ENCODE peak calls at places on chromosome 7, in six cellular contexts. One of them, this sample, is unnamed. For H4K20me1, the result is how much of the 10 kb centered on the place peaks cover.

GRCh38 chr7:18538554-18539250 is 43.2 kb downstream of the HDAC9 start:
- DNase-seq in MM.1S: no peak
- DNase-seq in neural progenitor cell: no peak
- DNase-seq in SK-N-SH: no peak
- DNase-seq in hepatocyte: no peak
- DNase-seq in PC-3: no peak
- DNase-seq in this sample: no peak

GRCh38 chr7:130349911-130350782 is 5.5 kb downstream of the CPA5 start:
- DNase-seq in PC-3: no peak
- DNase-seq in SK-N-SH: peak
- DNase-seq in hepatocyte: no peak
- DNase-seq in neural progenitor cell: peak
- DNase-seq in MM.1S: no peak
- DNase-seq in this sample: no peak

GRCh38 chr7:121202125-121202524 is 126.7 kb upstream of the WNT16 start:
- DNase-seq in PC-3: no peak
- DNase-seq in SK-N-SH: no peak
- DNase-seq in MM.1S: no peak
- DNase-seq in neural progenitor cell: no peak
- DNase-seq in hepatocyte: no peak
- DNase-seq in this sample: no peak

GRCh38 chr7:4025694-4026615 is 656.1 kb upstream of the FOXK1 start:
- DNase-seq in hepatocyte: no peak
- DNase-seq in neural progenitor cell: no peak
- DNase-seq in MM.1S: no peak
- DNase-seq in SK-N-SH: no peak
- DNase-seq in PC-3: no peak
- DNase-seq in this sample: no peak

GRCh38 chr7:68030530-68030929 is 1033.9 kb downstream of the TYW1 start:
- DNase-seq in neural progenitor cell: no peak
- DNase-seq in SK-N-SH: no peak
- DNase-seq in MM.1S: no peak
- DNase-seq in PC-3: no peak
- DNase-seq in hepatocyte: no peak
- DNase-seq in this sample: no peak

GRCh38 chr7:50531928-50532327 is 33.3 kb downstream of the DDC start:
- DNase-seq in MM.1S: no peak
- DNase-seq in neural progenitor cell: no peak
- DNase-seq in hepatocyte: peak
- DNase-seq in PC-3: peak
- DNase-seq in SK-N-SH: peak
- DNase-seq in this sample: peak

GRCh38 chr7:107045980-107046379 is 1.5 kb downstream of the PRKAR2B start:
- DNase-seq in hepatocyte: no peak
- DNase-seq in neural progenitor cell: no peak
- DNase-seq in SK-N-SH: no peak
- DNase-seq in PC-3: peak
- DNase-seq in MM.1S: no peak
- DNase-seq in this sample: peak

GRCh38 chr7:64879097-64879730 is 23.9 kb upstream of the ZNF273 start:
- DNase-seq in SK-N-SH: peak
- DNase-seq in hepatocyte: no peak
- DNase-seq in PC-3: no peak
- DNase-seq in neural progenitor cell: no peak
- DNase-seq in MM.1S: no peak
- DNase-seq in this sample: no peak

GRCh38 chr7:44193011-44193802 is 4.0 kb upstream of the GCK start:
- DNase-seq in MM.1S: no peak
- DNase-seq in PC-3: no peak
- DNase-seq in hepatocyte: no peak
- DNase-seq in SK-N-SH: no peak
- DNase-seq in neural progenitor cell: no peak
- DNase-seq in this sample: no peak

GRCh38 chr7:101306307-101306706 is 15.3 kb downstream of the IFT22 start:
- DNase-seq in PC-3: no peak
- DNase-seq in MM.1S: no peak
- DNase-seq in SK-N-SH: no peak
- DNase-seq in hepatocyte: no peak
- DNase-seq in neural progenitor cell: no peak
- DNase-seq in this sample: no peak

GRCh38 chr7:8261711-8262695 is at the start of gene ICA1:
- DNase-seq in MM.1S: peak
- DNase-seq in SK-N-SH: peak
- DNase-seq in hepatocyte: peak
- DNase-seq in PC-3: peak
- DNase-seq in neural progenitor cell: peak
- DNase-seq in this sample: peak

GRCh38 chr7:46440186-46440585 is 519.1 kb upstream of the IGFBP3 start:
- DNase-seq in hepatocyte: no peak
- DNase-seq in SK-N-SH: no peak
- DNase-seq in neural progenitor cell: no peak
- DNase-seq in PC-3: peak
- DNase-seq in MM.1S: no peak
- DNase-seq in this sample: no peak

GRCh38 chr7:30474485-30474884 is 4.1 kb downstream of the NOD1 start:
- DNase-seq in hepatocyte: no peak
- DNase-seq in MM.1S: no peak
- DNase-seq in SK-N-SH: no peak
- DNase-seq in neural progenitor cell: no peak
- DNase-seq in PC-3: no peak
- DNase-seq in this sample: no peak

GRCh38 chr7:22586101-22586805 is 86.3 kb upstream of the STEAP1B start:
- DNase-seq in PC-3: peak
- DNase-seq in MM.1S: no peak
- DNase-seq in SK-N-SH: no peak
- DNase-seq in neural progenitor cell: no peak
- DNase-seq in hepatocyte: no peak
- DNase-seq in this sample: no peak

GRCh38 chr7:18405731-18406130 is 89.8 kb upstream of the HDAC9 start:
- DNase-seq in neural progenitor cell: no peak
- DNase-seq in SK-N-SH: no peak
- DNase-seq in MM.1S: no peak
- DNase-seq in hepatocyte: no peak
- DNase-seq in PC-3: no peak
- DNase-seq in this sample: no peak

GRCh38 chr7:52500796-52501195 is 534.6 kb upstream of the POM121L12 start:
- DNase-seq in MM.1S: no peak
- DNase-seq in PC-3: peak
- DNase-seq in SK-N-SH: no peak
- DNase-seq in hepatocyte: peak
- DNase-seq in neural progenitor cell: no peak
- DNase-seq in this sample: no peak

GRCh38 chr7:84901366-84901765 is 285.5 kb downstream of the SEMA3D start:
- DNase-seq in neural progenitor cell: no peak
- DNase-seq in MM.1S: no peak
- DNase-seq in SK-N-SH: no peak
- DNase-seq in PC-3: no peak
- DNase-seq in hepatocyte: no peak
- DNase-seq in this sample: no peak

GRCh38 chr7:69769826-69770225 is 171.6 kb downstream of the AUTS2 start:
- DNase-seq in neural progenitor cell: no peak
- DNase-seq in MM.1S: no peak
- DNase-seq in hepatocyte: no peak
- DNase-seq in SK-N-SH: no peak
- DNase-seq in PC-3: no peak
- DNase-seq in this sample: no peak

GRCh38 chr7:118753464-118753863 is 529.0 kb downstream of the ANKRD7 start:
- DNase-seq in MM.1S: no peak
- DNase-seq in PC-3: no peak
- DNase-seq in hepatocyte: no peak
- DNase-seq in neural progenitor cell: no peak
- DNase-seq in SK-N-SH: no peak
- DNase-seq in this sample: no peak

GRCh38 chr7:47244692-47245091 is 337.2 kb downstream of the TNS3 start:
- DNase-seq in neural progenitor cell: no peak
- DNase-seq in SK-N-SH: no peak
- DNase-seq in PC-3: no peak
- DNase-seq in hepatocyte: no peak
- DNase-seq in MM.1S: no peak
- DNase-seq in this sample: no peak

GRCh38 chr7:155899596-155899995 is 87.3 kb upstream of the SHH start:
- DNase-seq in MM.1S: no peak
- DNase-seq in PC-3: no peak
- DNase-seq in hepatocyte: no peak
- DNase-seq in neural progenitor cell: no peak
- DNase-seq in SK-N-SH: no peak
- DNase-seq in this sample: no peak

GRCh38 chr7:107854989-107855388 is 36.0 kb upstream of the DLD start:
- DNase-seq in SK-N-SH: no peak
- DNase-seq in hepatocyte: no peak
- DNase-seq in neural progenitor cell: no peak
- DNase-seq in PC-3: peak
- DNase-seq in MM.1S: no peak
- DNase-seq in this sample: peak

GRCh38 chr7:121798076-121798475 is 74.9 kb upstream of the PTPRZ1 start:
- DNase-seq in SK-N-SH: no peak
- DNase-seq in hepatocyte: no peak
- DNase-seq in neural progenitor cell: peak
- DNase-seq in PC-3: no peak
- DNase-seq in MM.1S: no peak
- DNase-seq in this sample: no peak

GRCh38 chr7:56091591-56091990 is 1.2 kb downstream of the PHKG1 start:
- DNase-seq in hepatocyte: no peak
- DNase-seq in SK-N-SH: no peak
- DNase-seq in PC-3: no peak
- DNase-seq in neural progenitor cell: no peak
- DNase-seq in MM.1S: no peak
- DNase-seq in this sample: peak

GRCh38 chr7:113774182-113774807 is 144.5 kb downstream of the PPP1R3A start:
- DNase-seq in PC-3: peak
- DNase-seq in SK-N-SH: peak
- DNase-seq in MM.1S: peak
- DNase-seq in hepatocyte: peak
- DNase-seq in neural progenitor cell: peak
- DNase-seq in this sample: peak

GRCh38 chr7:131105803-131106680 is 221.6 kb upstream of the MKLN1 start:
- DNase-seq in SK-N-SH: peak
- DNase-seq in hepatocyte: peak
- DNase-seq in MM.1S: peak
- DNase-seq in neural progenitor cell: peak
- DNase-seq in PC-3: peak
- DNase-seq in this sample: peak

GRCh38 chr7:103651558-103651957 is 205.6 kb upstream of the SLC26A5 start:
- DNase-seq in neural progenitor cell: no peak
- DNase-seq in SK-N-SH: no peak
- DNase-seq in hepatocyte: no peak
- DNase-seq in MM.1S: no peak
- DNase-seq in PC-3: no peak
- DNase-seq in this sample: no peak

GRCh38 chr7:78746261-78746660 is 707.2 kb downstream of the MAGI2 start:
- DNase-seq in MM.1S: no peak
- DNase-seq in SK-N-SH: no peak
- DNase-seq in hepatocyte: no peak
- DNase-seq in PC-3: no peak
- DNase-seq in neural progenitor cell: no peak
- DNase-seq in this sample: no peak

GRCh38 chr7:129951076-129952011 is 1.4 kb downstream of the UBE2H start:
- DNase-seq in neural progenitor cell: peak
- DNase-seq in MM.1S: peak
- DNase-seq in hepatocyte: peak
- DNase-seq in PC-3: peak
- DNase-seq in SK-N-SH: peak
- DNase-seq in this sample: peak

GRCh38 chr7:3008386-3008785 is 35.3 kb downstream of the CARD11 start:
- DNase-seq in neural progenitor cell: no peak
- DNase-seq in PC-3: no peak
- DNase-seq in SK-N-SH: no peak
- DNase-seq in MM.1S: no peak
- DNase-seq in hepatocyte: no peak
- DNase-seq in this sample: no peak

GRCh38 chr7:31687024-31687423 is at the start of gene PPP1R17:
- DNase-seq in neural progenitor cell: peak
- DNase-seq in hepatocyte: peak
- DNase-seq in SK-N-SH: peak
- DNase-seq in MM.1S: no peak
- DNase-seq in PC-3: no peak
- DNase-seq in this sample: no peak

GRCh38 chr7:99210265-99210970 is 2.5 kb upstream of the KPNA7 start:
- DNase-seq in PC-3: peak
- DNase-seq in SK-N-SH: no peak
- DNase-seq in MM.1S: no peak
- DNase-seq in neural progenitor cell: no peak
- DNase-seq in hepatocyte: peak
- DNase-seq in this sample: peak

GRCh38 chr7:11332186-11332864 is 358.7 kb downstream of the PHF14 start:
- DNase-seq in neural progenitor cell: no peak
- DNase-seq in hepatocyte: no peak
- DNase-seq in MM.1S: no peak
- DNase-seq in SK-N-SH: no peak
- DNase-seq in PC-3: no peak
- DNase-seq in this sample: no peak
- TF ChIP-seq EZH2phosphoT487 in neural progenitor cell: no peak
- TF ChIP-seq EZH2phosphoT487 in hepatocyte: no peak
- TF ChIP-seq EZH2phosphoT487 in MM.1S: no peak
- TF ChIP-seq EZH2phosphoT487 in SK-N-SH: no peak
- TF ChIP-seq EZH2phosphoT487 in PC-3: no peak
- TF ChIP-seq EZH2phosphoT487 in this sample: no peak

GRCh38 chr7:140389445-140389844 is 8.9 kb downstream of the SLC37A3 start:
- DNase-seq in SK-N-SH: no peak
- DNase-seq in MM.1S: no peak
- DNase-seq in neural progenitor cell: no peak
- DNase-seq in PC-3: no peak
- DNase-seq in hepatocyte: no peak
- DNase-seq in this sample: no peak
- H4K20me1 ChIP-seq in SK-N-SH: half or more
- H4K20me1 ChIP-seq in MM.1S: under half
- H4K20me1 ChIP-seq in neural progenitor cell: half or more
- H4K20me1 ChIP-seq in PC-3: under half
- H4K20me1 ChIP-seq in hepatocyte: half or more
- H4K20me1 ChIP-seq in this sample: under half

GRCh38 chr7:127835679-127836078 is 183.7 kb downstream of the SND1 start:
- DNase-seq in MM.1S: no peak
- DNase-seq in SK-N-SH: no peak
- DNase-seq in PC-3: no peak
- DNase-seq in neural progenitor cell: no peak
- DNase-seq in hepatocyte: no peak
- DNase-seq in this sample: no peak
- TF ChIP-seq EZH2phosphoT487 in MM.1S: no peak
- TF ChIP-seq EZH2phosphoT487 in SK-N-SH: no peak
- TF ChIP-seq EZH2phosphoT487 in PC-3: no peak
- TF ChIP-seq EZH2phosphoT487 in neural progenitor cell: no peak
- TF ChIP-seq EZH2phosphoT487 in hepatocyte: no peak
- TF ChIP-seq EZH2phosphoT487 in this sample: no peak

GRCh38 chr7:66306243-66306642 is 101.1 kb downstream of the TPST1 start:
- DNase-seq in hepatocyte: no peak
- DNase-seq in MM.1S: no peak
- DNase-seq in SK-N-SH: no peak
- DNase-seq in PC-3: peak
- DNase-seq in neural progenitor cell: no peak
- DNase-seq in this sample: no peak
- H4K20me1 ChIP-seq in hepatocyte: under half
- H4K20me1 ChIP-seq in MM.1S: under half
- H4K20me1 ChIP-seq in SK-N-SH: under half
- H4K20me1 ChIP-seq in PC-3: under half
- H4K20me1 ChIP-seq in neural progenitor cell: under half
- H4K20me1 ChIP-seq in this sample: under half

This sample was measured in GM23248.